ENCODE peak calls at places on chromosomes 6 and 20, in ten cellular contexts. F is left lung, M is A549, Q is heart left ventricle, B is fibroblast of mammary gland, W is Panc1, T is fibroblast of lung, X is GM12865, D is bronchial epithelial cell, H is body of pancreas. I is an unnamed sample.

GRCh38 chr6:162683135-162683534 is 44.4 kb downstream of the PRKN start:
- DNase-seq in F (no peak), X (no peak), D (peak; percentile 41), B (peak; percentile 8), M (no peak), H (no peak), Q (no peak), T (no peak), W (no peak), I (no peak)

GRCh38 chr6:137734005-137734874 is 132.8 kb upstream of the TNFAIP3 start:
- DNase-seq in W (no peak), M (no peak), X (no peak), T (no peak), Q (no peak), D (no peak), H (no peak), B (no peak), F (no peak), I (no peak)

GRCh38 chr6:162190936-162191335 is 536.6 kb downstream of the PRKN start:
- DNase-seq in W (no peak), T (no peak), B (no peak), H (no peak), M (no peak), F (no peak), D (no peak), X (no peak), Q (no peak), I (no peak)

GRCh38 chr20:43987531-43987930 is 72.9 kb downstream of the TOX2 start:
- DNase-seq in T (no peak), Q (no peak), X (no peak), W (no peak), D (no peak), B (no peak), F (no peak), H (no peak), M (no peak), I (no peak)

GRCh38 chr6:28537065-28537464 is 11.4 kb downstream of the GPX5 start:
- DNase-seq in F (no peak), W (peak; percentile 42), X (peak; percentile 3), H (no peak), T (peak; percentile 12), M (no peak), B (peak; percentile 49), D (no peak), Q (no peak), I (no peak)

GRCh38 chr20:5735845-5736530 is 14.2 kb upstream of the SHLD1 start:
- DNase-seq in F (no peak), Q (no peak), T (peak; percentile 77), M (no peak), B (no peak), X (no peak), W (no peak), H (no peak), D (no peak), I (no peak)

GRCh38 chr20:46128310-46129151 is 10.4 kb downstream of the CD40 start:
- DNase-seq in D (no peak), W (no peak), Q (peak; percentile 27), B (no peak), M (peak; percentile 53), T (no peak), X (no peak), F (peak; percentile 31), H (peak; percentile 33), I (no peak)

GRCh38 chr6:13294499-13295069 is 33.8 kb downstream of the TBC1D7 start:
- DNase-seq in M (no peak), W (no peak), X (no peak), T (no peak), B (no peak), D (no peak), H (no peak), F (no peak), Q (no peak), I (no peak)

GRCh38 chr20:54132612-54133433 is 41.0 kb downstream of the CYP24A1 start:
- DNase-seq in D (peak; percentile 100), F (no peak), X (no peak), W (peak; percentile 66), H (no peak), B (peak; percentile 100), M (peak; percentile 70), Q (no peak), T (peak; percentile 99), I (no peak)

GRCh38 chr6:110063864-110064263 is 85.8 kb downstream of the GPR6 start:
- DNase-seq in B (no peak), M (no peak), X (peak; percentile 71), F (no peak), T (no peak), D (no peak), Q (no peak), H (no peak), W (no peak), I (no peak)

GRCh38 chr6:166351715-166352285 is 9.5 kb upstream of the SFT2D1 start:
- DNase-seq in T (no peak), D (peak; percentile 81), X (peak; percentile 69), Q (no peak), M (no peak), B (no peak), W (no peak), F (peak; percentile 37), H (no peak), I (no peak)

GRCh38 chr6:39754493-39755115 is 29.4 kb upstream of the KIF6 start:
- DNase-seq in M (no peak), D (no peak), X (no peak), Q (peak; percentile 23), H (peak; percentile 15), T (peak; percentile 6), B (no peak), F (no peak), W (no peak), I (no peak)

GRCh38 chr20:46207031-46207549 is 89.0 kb downstream of the CD40 start:
- DNase-seq in M (no peak), X (no peak), F (no peak), H (no peak), D (no peak), T (no peak), B (no peak), W (no peak), Q (no peak), I (no peak)

GRCh38 chr6:95203153-95203754 is 374.1 kb upstream of the MANEA start:
- DNase-seq in Q (no peak), H (no peak), T (peak; percentile 65), B (peak; percentile 50), F (no peak), X (peak; percentile 44), W (peak; percentile 18), D (peak; percentile 55), M (no peak), I (no peak)
- TF ChIP-seq CTCF in Q (peak; percentile 29), H (peak; percentile 41), T (peak; percentile 80), B (peak; percentile 65), F (peak; percentile 46), X (peak; percentile 69), W (peak; percentile 74), D (peak; percentile 70), M (peak; percentile 30), I (peak; percentile 25)

GRCh38 chr20:63624486-63624885 is 2.4 kb downstream of the GMEB2 start:
- DNase-seq in M (no peak), Q (no peak), D (no peak), H (no peak), T (peak; percentile 63), X (no peak), F (no peak), W (no peak), B (peak; percentile 46), I (no peak)
- TF ChIP-seq CTCF in M (no peak), Q (no peak), D (no peak), H (no peak), T (peak; percentile 29), X (no peak), F (no peak), W (no peak), B (no peak), I (no peak)

DNA sequence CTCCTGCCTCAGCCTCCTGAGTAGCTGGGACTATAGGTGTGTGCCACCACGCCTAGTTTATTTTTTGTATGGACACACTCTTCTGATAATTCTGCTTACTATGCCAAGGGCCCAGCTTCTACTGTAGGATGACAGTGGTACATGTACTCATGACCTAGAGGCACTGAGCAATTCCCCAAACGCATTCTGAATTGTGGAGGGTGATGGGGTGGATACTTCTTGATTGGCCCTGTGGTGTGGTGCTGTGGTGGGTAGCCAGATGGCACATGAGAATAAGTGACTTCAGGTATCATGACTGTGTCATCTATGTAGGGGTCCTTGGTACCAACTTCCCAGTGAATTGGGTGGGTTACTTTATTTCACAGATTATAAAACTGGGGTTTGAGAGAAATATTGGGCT is 11.0 kb downstream of the DNMT3B start:
- DNase-seq in B (no peak), F (no peak), T (no peak), X (no peak), H (no peak), W (no peak), M (no peak), D (no peak), Q (no peak), I (no peak)
- TF ChIP-seq CTCF in B (no peak), F (no peak), T (no peak), X (no peak), H (no peak), W (no peak), M (no peak), D (no peak), Q (no peak), I (no peak)

GRCh38 chr6:95352064-95352463 is 225.3 kb upstream of the MANEA start:
- DNase-seq in B (peak; percentile 2), D (peak; percentile 27), H (no peak), F (no peak), W (no peak), T (peak; percentile 19), Q (no peak), M (no peak), X (no peak), I (no peak)
- TF ChIP-seq CTCF in B (peak; percentile 6), D (no peak), H (no peak), F (no peak), W (no peak), T (peak; percentile 18), Q (no peak), M (no peak), X (no peak), I (no peak)

I was measured in natural killer cell.